ENCODE peak calls at places on chromosomes 11 and 22, in five cellular contexts. One of them, this sample, is unnamed.

GRCh38 chr11:35390737-35391682 is 28.3 kb downstream of the SLC1A2 start:
- DNase-seq in psoas muscle: no peak
- DNase-seq in A673: peak; percentile 31
- DNase-seq in CD4-positive, alpha-beta T cell: no peak
- DNase-seq in right lobe of liver: peak; percentile 77
- DNase-seq in this sample: no peak

GRCh38 chr11:61718046-61718531 is 34.3 kb upstream of the MYRF start:
- DNase-seq in A673: no peak
- DNase-seq in right lobe of liver: no peak
- DNase-seq in CD4-positive, alpha-beta T cell: no peak
- DNase-seq in psoas muscle: no peak
- DNase-seq in this sample: no peak

GRCh38 chr22:32364210-32364609 is 6.5 kb downstream of the RFPL3 start:
- DNase-seq in A673: no peak
- DNase-seq in CD4-positive, alpha-beta T cell: no peak
- DNase-seq in psoas muscle: no peak
- DNase-seq in right lobe of liver: no peak
- DNase-seq in this sample: no peak

GRCh38 chr22:19957445-19957844 is 15.8 kb upstream of the TXNRD2 start:
- DNase-seq in A673: no peak
- DNase-seq in CD4-positive, alpha-beta T cell: no peak
- DNase-seq in right lobe of liver: no peak
- DNase-seq in psoas muscle: no peak
- DNase-seq in this sample: no peak

GRCh38 chr11:67055812-67056211 is 835 bp upstream of the RHOD start:
- DNase-seq in right lobe of liver: no peak
- DNase-seq in A673: no peak
- DNase-seq in psoas muscle: peak; percentile 26
- DNase-seq in CD4-positive, alpha-beta T cell: no peak
- DNase-seq in this sample: no peak

GRCh38 chr11:108672113-108672512 is 7.2 kb downstream of the DDX10 start:
- DNase-seq in A673: peak; percentile 92
- DNase-seq in CD4-positive, alpha-beta T cell: no peak
- DNase-seq in right lobe of liver: no peak
- DNase-seq in psoas muscle: no peak
- DNase-seq in this sample: peak; percentile 29

GRCh38 chr11:57386178-57386945 is 4.1 kb downstream of the PRG2 start:
- DNase-seq in psoas muscle: no peak
- DNase-seq in right lobe of liver: no peak
- DNase-seq in A673: no peak
- DNase-seq in CD4-positive, alpha-beta T cell: no peak
- DNase-seq in this sample: no peak

GRCh38 chr22:29912605-29913398 is 29.8 kb downstream of the MTMR3 start:
- DNase-seq in A673: no peak
- DNase-seq in CD4-positive, alpha-beta T cell: no peak
- DNase-seq in right lobe of liver: no peak
- DNase-seq in psoas muscle: no peak
- DNase-seq in this sample: no peak

GRCh38 chr11:128180446-128181089 is 406.8 kb downstream of the ETS1 start:
- DNase-seq in psoas muscle: no peak
- DNase-seq in CD4-positive, alpha-beta T cell: no peak
- DNase-seq in right lobe of liver: no peak
- DNase-seq in A673: peak; percentile 69
- DNase-seq in this sample: no peak

GRCh38 chr22:36369004-36369921 is 18.5 kb downstream of the MYH9 start:
- DNase-seq in CD4-positive, alpha-beta T cell: no peak
- DNase-seq in psoas muscle: no peak
- DNase-seq in right lobe of liver: no peak
- DNase-seq in A673: peak; percentile 81
- DNase-seq in this sample: no peak

GRCh38 chr11:87284306-87284705 is 246.6 kb downstream of the TMEM135 start:
- DNase-seq in A673: no peak
- DNase-seq in CD4-positive, alpha-beta T cell: no peak
- DNase-seq in psoas muscle: no peak
- DNase-seq in right lobe of liver: no peak
- DNase-seq in this sample: no peak

GRCh38 chr11:10483584-10483983 is 28.5 kb downstream of the AMPD3 start:
- DNase-seq in A673: no peak
- DNase-seq in CD4-positive, alpha-beta T cell: no peak
- DNase-seq in right lobe of liver: peak; percentile 25
- DNase-seq in psoas muscle: no peak
- DNase-seq in this sample: no peak

GRCh38 chr11:45272701-45273100 is 13.4 kb downstream of the SYT13 start:
- DNase-seq in right lobe of liver: no peak
- DNase-seq in A673: no peak
- DNase-seq in psoas muscle: no peak
- DNase-seq in CD4-positive, alpha-beta T cell: no peak
- DNase-seq in this sample: no peak

GRCh38 chr22:45960477-45961386 is 16.2 kb downstream of the WNT7B start:
- DNase-seq in A673: no peak
- DNase-seq in psoas muscle: no peak
- DNase-seq in CD4-positive, alpha-beta T cell: no peak
- DNase-seq in right lobe of liver: no peak
- DNase-seq in this sample: no peak

GRCh38 chr22:35521358-35522264 is 19.0 kb upstream of the RASD2 start:
- DNase-seq in right lobe of liver: no peak
- DNase-seq in psoas muscle: no peak
- DNase-seq in CD4-positive, alpha-beta T cell: no peak
- DNase-seq in A673: no peak
- DNase-seq in this sample: no peak

GRCh38 chr11:60924110-60924905 is at the start of gene TMEM132A:
- DNase-seq in psoas muscle: peak; percentile 73
- DNase-seq in CD4-positive, alpha-beta T cell: no peak
- DNase-seq in A673: peak; percentile 91
- DNase-seq in right lobe of liver: peak; percentile 77
- DNase-seq in this sample: peak; percentile 75

GRCh38 chr11:18731949-18732821 is 6.2 kb upstream of the IGSF22 start:
- DNase-seq in right lobe of liver: no peak
- DNase-seq in psoas muscle: peak; percentile 58
- DNase-seq in A673: peak; percentile 52
- DNase-seq in CD4-positive, alpha-beta T cell: peak; percentile 56
- DNase-seq in this sample: peak; percentile 84

GRCh38 chr22:43446037-43446803 is 34.4 kb downstream of the MPPED1 start:
- DNase-seq in right lobe of liver: no peak
- DNase-seq in A673: no peak
- DNase-seq in psoas muscle: no peak
- DNase-seq in CD4-positive, alpha-beta T cell: no peak
- DNase-seq in this sample: peak; percentile 12

GRCh38 chr11:95339554-95339953 is 108.6 kb upstream of the SESN3 start:
- DNase-seq in A673: no peak
- DNase-seq in right lobe of liver: no peak
- DNase-seq in psoas muscle: no peak
- DNase-seq in CD4-positive, alpha-beta T cell: no peak
- DNase-seq in this sample: no peak

GRCh38 chr11:102620858-102621561 is 4.1 kb downstream of the MMP20 start:
- DNase-seq in right lobe of liver: no peak
- DNase-seq in psoas muscle: no peak
- DNase-seq in CD4-positive, alpha-beta T cell: no peak
- DNase-seq in A673: no peak
- DNase-seq in this sample: peak; percentile 56

GRCh38 chr11:114247070-114247789 is 49.0 kb upstream of the NNMT start:
- DNase-seq in right lobe of liver: no peak
- DNase-seq in CD4-positive, alpha-beta T cell: no peak
- DNase-seq in A673: no peak
- DNase-seq in psoas muscle: no peak
- DNase-seq in this sample: no peak

GRCh38 chr22:46763051-46763705 is 728 bp downstream of the TBC1D22A start:
- DNase-seq in right lobe of liver: no peak
- DNase-seq in A673: peak; percentile 53
- DNase-seq in CD4-positive, alpha-beta T cell: no peak
- DNase-seq in psoas muscle: peak; percentile 46
- DNase-seq in this sample: no peak

GRCh38 chr22:19966908-19967750 is 25.5 kb upstream of the TXNRD2 start:
- DNase-seq in psoas muscle: no peak
- DNase-seq in right lobe of liver: no peak
- DNase-seq in CD4-positive, alpha-beta T cell: no peak
- DNase-seq in A673: no peak
- DNase-seq in this sample: no peak

GRCh38 chr11:76415073-76415472 is 29.7 kb upstream of the EMSY start:
- DNase-seq in right lobe of liver: no peak
- DNase-seq in psoas muscle: no peak
- DNase-seq in CD4-positive, alpha-beta T cell: no peak
- DNase-seq in A673: no peak
- DNase-seq in this sample: no peak

GRCh38 chr11:34508514-34508913 is 5.1 kb downstream of the ELF5 start:
- DNase-seq in CD4-positive, alpha-beta T cell: no peak
- DNase-seq in psoas muscle: no peak
- DNase-seq in right lobe of liver: no peak
- DNase-seq in A673: peak; percentile 60
- DNase-seq in this sample: no peak

GRCh38 chr11:126350811-126351210 is 4.7 kb upstream of the ST3GAL4 start:
- DNase-seq in psoas muscle: no peak
- DNase-seq in right lobe of liver: no peak
- DNase-seq in CD4-positive, alpha-beta T cell: no peak
- DNase-seq in A673: no peak
- DNase-seq in this sample: no peak

GRCh38 chr11:129190087-129190486 is 2.0 kb downstream of the ARHGAP32 start:
- DNase-seq in A673: no peak
- DNase-seq in right lobe of liver: no peak
- DNase-seq in CD4-positive, alpha-beta T cell: no peak
- DNase-seq in psoas muscle: no peak
- DNase-seq in this sample: no peak

GRCh38 chr11:129192150-129192549 is at the start of gene ARHGAP32:
- DNase-seq in A673: no peak
- DNase-seq in right lobe of liver: no peak
- DNase-seq in psoas muscle: no peak
- DNase-seq in CD4-positive, alpha-beta T cell: no peak
- DNase-seq in this sample: no peak

GRCh38 chr11:129191649-129192048 is 476 bp downstream of the ARHGAP32 start:
- DNase-seq in right lobe of liver: no peak
- DNase-seq in psoas muscle: no peak
- DNase-seq in A673: no peak
- DNase-seq in CD4-positive, alpha-beta T cell: no peak
- DNase-seq in this sample: no peak

GRCh38 chr11:129195682-129196081 is 3.6 kb upstream of the ARHGAP32 start:
- DNase-seq in right lobe of liver: no peak
- DNase-seq in A673: no peak
- DNase-seq in psoas muscle: no peak
- DNase-seq in CD4-positive, alpha-beta T cell: no peak
- DNase-seq in this sample: no peak
- H3K27ac ChIP-seq in right lobe of liver: no peak overlapping the region
- H3K27ac ChIP-seq in A673: no peak overlapping the region
- H3K27ac ChIP-seq in psoas muscle: no peak overlapping the region
- H3K27ac ChIP-seq in CD4-positive, alpha-beta T cell: no peak overlapping the region
- H3K27ac ChIP-seq in this sample: no peak overlapping the region

DNA sequence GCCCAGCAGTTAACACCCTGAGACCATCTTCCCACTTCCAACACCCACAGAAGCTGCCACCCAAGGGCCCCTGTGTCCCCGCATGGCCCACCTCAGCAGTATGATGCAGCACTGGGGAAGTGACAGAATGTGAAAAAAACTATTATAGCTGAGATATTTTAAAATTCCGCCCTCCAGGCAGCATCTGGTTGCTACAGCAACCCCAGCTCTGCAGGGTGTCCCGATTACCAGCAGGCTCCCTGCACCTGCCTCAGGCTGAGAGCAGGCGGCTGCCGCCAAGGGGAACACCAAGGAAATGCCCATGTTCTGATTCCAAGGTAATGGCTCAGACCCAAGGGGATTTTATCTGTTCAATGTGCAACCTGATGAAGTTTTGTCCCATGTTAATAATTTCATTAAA is 10.5 kb upstream of the TMEM121B start:
- DNase-seq in psoas muscle: no peak
- DNase-seq in A673: no peak
- DNase-seq in CD4-positive, alpha-beta T cell: no peak
- DNase-seq in right lobe of liver: no peak
- DNase-seq in this sample: no peak
- H3K27ac ChIP-seq in psoas muscle: peak overlapping the region; percentile 73
- H3K27ac ChIP-seq in A673: no peak overlapping the region
- H3K27ac ChIP-seq in CD4-positive, alpha-beta T cell: no peak overlapping the region
- H3K27ac ChIP-seq in right lobe of liver: no peak overlapping the region
- H3K27ac ChIP-seq in this sample: no peak overlapping the region

DNA sequence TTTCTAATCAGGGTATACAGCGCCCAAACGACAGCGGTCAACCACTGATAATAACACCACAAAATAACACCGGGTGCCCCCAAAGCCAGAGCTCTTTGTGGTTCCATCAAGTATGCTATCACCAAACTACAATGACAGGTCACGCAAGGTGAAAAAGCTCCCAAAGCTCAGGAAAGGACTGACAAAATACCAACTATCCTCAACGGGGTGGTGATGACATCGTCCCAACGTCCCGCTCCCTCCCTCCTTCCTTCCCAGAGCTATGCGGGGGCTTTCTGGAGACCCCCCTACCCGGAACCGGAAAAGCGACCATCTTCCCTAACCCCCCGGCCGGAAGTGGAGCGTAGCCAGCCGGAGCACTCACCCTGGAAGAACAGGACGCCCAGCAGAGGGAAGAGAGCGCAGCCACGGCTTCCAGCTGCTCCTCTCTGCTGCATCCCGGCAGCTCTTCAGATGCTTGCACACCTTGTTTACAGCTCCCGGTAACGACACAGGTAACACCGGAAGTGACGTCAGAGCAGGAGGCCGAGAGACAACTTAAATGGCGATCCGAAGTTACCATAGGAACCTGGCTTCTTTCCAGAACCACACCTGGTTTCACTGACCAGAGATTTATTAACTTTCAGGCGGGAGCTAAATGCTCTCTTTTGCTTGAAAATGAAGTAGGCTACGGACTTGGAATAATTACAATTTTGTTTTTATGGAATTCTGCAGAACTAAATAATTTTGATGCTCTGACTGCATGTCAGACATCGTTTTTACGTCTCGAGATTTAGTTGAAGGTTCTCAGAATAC is at the start of gene MPZL3:
- DNase-seq in CD4-positive, alpha-beta T cell: peak; percentile 78
- DNase-seq in right lobe of liver: peak; percentile 91
- DNase-seq in A673: peak; percentile 78
- DNase-seq in psoas muscle: peak; percentile 39
- DNase-seq in this sample: peak; percentile 57
- H3K27ac ChIP-seq in CD4-positive, alpha-beta T cell: peak within 1 kb of the TSS; percentile 91
- H3K27ac ChIP-seq in right lobe of liver: peak within 1 kb of the TSS; percentile 95
- H3K27ac ChIP-seq in A673: peak within 1 kb of the TSS; percentile 17
- H3K27ac ChIP-seq in psoas muscle: peak within 1 kb of the TSS; percentile 7
- H3K27ac ChIP-seq in this sample: no peak within 1 kb of the TSS

DNA sequence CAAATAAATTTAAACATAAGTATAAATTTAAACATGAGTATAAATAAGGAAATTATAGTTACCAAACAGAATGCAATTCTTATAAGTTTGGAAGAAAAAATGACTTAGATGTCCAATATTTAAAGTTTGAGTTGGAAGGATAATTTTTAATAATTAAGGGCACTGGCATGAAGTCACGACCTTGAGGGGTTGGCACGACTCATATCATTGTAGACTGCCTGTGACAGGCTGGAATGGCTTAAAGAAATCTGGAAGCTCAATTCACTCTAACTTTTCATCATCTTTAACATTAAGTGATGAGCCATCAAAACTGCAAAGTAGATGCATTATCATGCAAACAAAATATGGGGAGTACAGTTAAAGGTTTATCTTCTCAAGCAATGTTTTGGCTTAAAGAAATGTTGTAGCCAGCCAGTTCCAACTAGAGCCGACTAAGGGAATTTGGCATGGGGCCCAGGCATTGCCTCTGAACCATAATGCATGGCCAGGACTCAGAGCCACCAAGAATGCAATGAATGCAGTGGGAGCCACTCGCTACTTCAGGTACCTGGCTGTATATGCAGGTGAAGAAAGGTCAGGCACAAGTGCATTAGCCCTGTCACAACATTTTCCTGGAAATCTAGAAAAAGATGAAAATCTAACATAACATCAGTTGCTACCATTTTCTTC is 33.4 kb downstream of the PGR start:
- DNase-seq in psoas muscle: no peak
- DNase-seq in CD4-positive, alpha-beta T cell: no peak
- DNase-seq in A673: peak; percentile 8
- DNase-seq in right lobe of liver: no peak
- DNase-seq in this sample: peak; percentile 28
- H3K27ac ChIP-seq in psoas muscle: no peak overlapping the region
- H3K27ac ChIP-seq in CD4-positive, alpha-beta T cell: no peak overlapping the region
- H3K27ac ChIP-seq in A673: no peak overlapping the region
- H3K27ac ChIP-seq in right lobe of liver: no peak overlapping the region
- H3K27ac ChIP-seq in this sample: no peak overlapping the region

This sample was measured in ovary.